ENCODE peak calls at places on chromosomes 13 and 19, in six cellular contexts. O is aorta, W is mesothelial cell of epicardium, C is breast epithelium, Q is nephron progenitor cell, F is NCI-H226. X is an unnamed sample.

GRCh38 chr13:29937836-29938235 is 87.4 kb upstream of the UBL3 start:
- DNase-seq in F (no peak), W (no peak), Q (no peak), O (no peak), C (no peak), X (no peak)

GRCh38 chr19:49506575-49507105 is 5.8 kb upstream of the FCGRT start:
- DNase-seq in F (peak), C (no peak), Q (peak), O (no peak), W (no peak), X (peak)

GRCh38 chr13:83182845-83183244 is 699.4 kb downstream of the SLITRK1 start:
- DNase-seq in Q (no peak), F (no peak), O (no peak), W (no peak), C (no peak), X (no peak)

GRCh38 chr13:26320766-26321165 is 66.8 kb downstream of the CDK8 start:
- DNase-seq in Q (no peak), W (no peak), C (no peak), F (no peak), O (no peak), X (no peak)

GRCh38 chr13:51585234-51585672 is 991 bp downstream of the WDFY2 start:
- DNase-seq in F (no peak), W (no peak), C (no peak), Q (no peak), O (no peak), X (no peak)

GRCh38 chr19:47253467-47253881 is 2.9 kb upstream of the CCDC9 start:
- DNase-seq in Q (no peak), O (no peak), F (peak), W (no peak), C (no peak), X (no peak)

GRCh38 chr19:40613669-40614594 is 12.8 kb downstream of the LTBP4 start:
- DNase-seq in W (peak), O (peak), Q (peak), F (peak), C (peak), X (no peak)

GRCh38 chr19:46413262-46414031 is at the start of gene CCDC8:
- DNase-seq in W (peak), Q (peak), O (peak), F (no peak), C (peak), X (no peak)

GRCh38 chr13:73698859-73699258 is 435.3 kb downstream of the KLF12 start:
- DNase-seq in F (no peak), O (no peak), Q (no peak), C (no peak), W (no peak), X (no peak)

GRCh38 chr13:38308736-38309135 is 40.9 kb upstream of the UFM1 start:
- DNase-seq in O (no peak), C (no peak), W (no peak), F (peak), Q (no peak), X (no peak)

GRCh38 chr13:43815204-43815603 is 28.4 kb upstream of the ENOX1 start:
- DNase-seq in W (no peak), F (peak), O (no peak), Q (no peak), C (no peak), X (no peak)

GRCh38 chr13:51995677-51996551 is 15.3 kb downstream of the ATP7B start:
- DNase-seq in W (no peak), C (no peak), O (no peak), Q (no peak), F (peak), X (peak)

GRCh38 chr19:7188682-7189629 is 105.3 kb downstream of the INSR start:
- DNase-seq in W (no peak), F (no peak), Q (no peak), O (no peak), C (no peak), X (no peak)

GRCh38 chr19:54893406-54893805 is 12.5 kb upstream of the NCR1 start:
- DNase-seq in C (no peak), W (no peak), F (peak), O (peak), Q (no peak), X (no peak)

GRCh38 chr13:67148219-67148583 is 81.9 kb downstream of the PCDH9 start:
- DNase-seq in C (no peak), Q (no peak), W (no peak), F (no peak), O (no peak), X (no peak)

GRCh38 chr19:17243854-17244617 is 1.7 kb downstream of the NR2F6 start:
- DNase-seq in O (peak), C (no peak), Q (peak), F (no peak), W (no peak), X (peak)

GRCh38 chr19:52464798-52465470 is 11.6 kb downstream of the ZNF578 start:
- DNase-seq in W (no peak), C (no peak), Q (peak), O (no peak), F (no peak), X (peak)

GRCh38 chr13:27174766-27175455 is 3.3 kb upstream of the USP12 start:
- DNase-seq in F (no peak), O (no peak), W (no peak), C (no peak), Q (no peak), X (no peak)